ENCODE peak calls at places on chromosomes 12 and 14, in seven cellular contexts. B, I, N, K, L, P and J are unnamed samples.

GRCh38 chr12:124753230-124753595 is 110.5 kb downstream of the SCARB1 start:
- DNase-seq in B (no peak), I (no peak), N (no peak), K (no peak), L (no peak), P (no peak), J (no peak)

GRCh38 chr12:90305379-90305778 is 596.7 kb upstream of the ATP2B1 start:
- DNase-seq in B (no peak), I (no peak), N (no peak), K (no peak), L (no peak), P (no peak), J (no peak)

GRCh38 chr12:3523058-3523457 is 32.1 kb downstream of the PRMT8 start:
- DNase-seq in B (no peak), I (no peak), N (no peak), K (peak; percentile 22), L (no peak), P (no peak), J (no peak)

GRCh38 chr12:104672096-104672445 is 215.3 kb downstream of the CHST11 start:
- DNase-seq in B (no peak), I (no peak), N (no peak), K (no peak), L (no peak), P (no peak), J (no peak)

GRCh38 chr14:38880643-38881567 is 222.1 kb downstream of the SEC23A start:
- DNase-seq in B (no peak), I (peak; percentile 8), N (no peak), K (peak; percentile 36), L (no peak), P (peak; percentile 21), J (no peak)

GRCh38 chr14:61417141-61417540 is 95.8 kb downstream of the PRKCH start:
- DNase-seq in B (no peak), I (no peak), N (no peak), K (no peak), L (no peak), P (no peak), J (no peak)

GRCh38 chr12:47992776-47993175 is 11.5 kb downstream of the COL2A1 start:
- DNase-seq in B (no peak), I (no peak), N (no peak), K (no peak), L (no peak), P (no peak), J (no peak)

GRCh38 chr12:130514149-130514551 is 176.5 kb downstream of the PIWIL1 start:
- DNase-seq in B (no peak), I (no peak), N (no peak), K (no peak), L (no peak), P (no peak), J (no peak)

GRCh38 chr14:39395555-39396254 is 36.5 kb downstream of the FBXO33 start:
- DNase-seq in B (no peak), I (no peak), N (no peak), K (no peak), L (peak; percentile 39), P (peak; percentile 12), J (no peak)

GRCh38 chr12:96201272-96202227 is 7.4 kb downstream of the ELK3 start:
- DNase-seq in B (no peak), I (no peak), N (no peak), K (no peak), L (no peak), P (no peak), J (no peak)

GRCh38 chr12:6469092-6469491 is 1.4 kb downstream of the VAMP1 start:
- DNase-seq in B (no peak), I (no peak), N (no peak), K (no peak), L (no peak), P (no peak), J (no peak)

GRCh38 chr12:77152623-77153193 is 87.3 kb upstream of the E2F7 start:
- DNase-seq in B (no peak), I (peak; percentile 51), N (peak; percentile 45), K (peak; percentile 82), L (peak; percentile 56), P (peak; percentile 73), J (no peak)

GRCh38 chr12:70444903-70445302 is 78.8 kb downstream of the KCNMB4 start:
- DNase-seq in B (no peak), I (peak; percentile 37), N (no peak), K (no peak), L (no peak), P (peak; percentile 49), J (no peak)

GRCh38 chr14:39099748-39100147 is 3.3 kb downstream of the SEC23A start:
- DNase-seq in B (no peak), I (no peak), N (no peak), K (no peak), L (no peak), P (no peak), J (no peak)

GRCh38 chr14:60643443-60644402 is 5.6 kb downstream of the SIX1 start:
- DNase-seq in B (peak; percentile 46), I (no peak), N (no peak), K (peak; percentile 75), L (peak; percentile 24), P (no peak), J (no peak)

GRCh38 chr12:123431951-123432886 is 4.3 kb downstream of the RILPL2 start:
- DNase-seq in B (no peak), I (no peak), N (no peak), K (no peak), L (no peak), P (no peak), J (no peak)

GRCh38 chr14:66496188-66496807 is 10.1 kb downstream of the CCDC196 start:
- DNase-seq in B (no peak), I (no peak), N (no peak), K (peak; percentile 3), L (no peak), P (no peak), J (no peak)

GRCh38 chr14:104891121-104891551 is 26.1 kb downstream of the CEP170B start:
- DNase-seq in B (no peak), I (no peak), N (no peak), K (no peak), L (no peak), P (no peak), J (no peak)

GRCh38 chr12:22410497-22410896 is 76.0 kb upstream of the ST8SIA1 start:
- DNase-seq in B (no peak), I (no peak), N (no peak), K (no peak), L (no peak), P (no peak), J (no peak)

GRCh38 chr14:41825622-41826021 is 218.9 kb downstream of the LRFN5 start:
- DNase-seq in B (no peak), I (no peak), N (no peak), K (no peak), L (no peak), P (no peak), J (no peak)

GRCh38 chr12:754871-755562 is 2.6 kb downstream of the WNK1 start:
- DNase-seq in B (no peak), I (peak; percentile 82), N (peak; percentile 80), K (peak; percentile 79), L (peak; percentile 81), P (peak; percentile 66), J (no peak)

GRCh38 chr12:68499616-68500015 is 111.1 kb upstream of the RAP1B start:
- DNase-seq in B (no peak), I (no peak), N (no peak), K (no peak), L (no peak), P (no peak), J (no peak)

GRCh38 chr14:99749142-99749541 is 44.1 kb upstream of the EML1 start:
- DNase-seq in B (no peak), I (no peak), N (no peak), K (no peak), L (no peak), P (no peak), J (no peak)
- TF ChIP-seq CTCF in B (peak; percentile 22), I (peak; percentile 26), N (peak; percentile 59), K (peak; percentile 20), L (peak; percentile 14), P (peak; percentile 10), J (peak; percentile 47)

GRCh38 chr14:96052541-96053105 is 13.5 kb downstream of the C14orf132 start:
- DNase-seq in B (no peak), I (no peak), N (peak; percentile 47), K (no peak), L (peak; percentile 28), P (no peak), J (no peak)
- TF ChIP-seq CTCF in B (no peak), I (no peak), N (no peak), K (no peak), L (no peak), P (no peak), J (no peak)

GRCh38 chr12:44876554-44877275 is 600 bp upstream of the NELL2 start:
- DNase-seq in B (no peak), I (peak; percentile 12), N (no peak), K (peak; percentile 14), L (no peak), P (peak; percentile 30), J (peak; percentile 60)
- TF ChIP-seq CTCF in B (no peak), I (no peak), N (no peak), K (peak; percentile 11), L (no peak), P (no peak), J (peak; percentile 39)

GRCh38 chr14:93957751-93958566 is 18.4 kb downstream of the ASB2 start:
- DNase-seq in B (no peak), I (no peak), N (no peak), K (no peak), L (no peak), P (no peak), J (no peak)

GRCh38 chr14:93960108-93960475 is 16.3 kb downstream of the ASB2 start:
- DNase-seq in B (no peak), I (no peak), N (no peak), K (no peak), L (peak; percentile 4), P (no peak), J (no peak)

GRCh38 chr14:93960774-93961438 is 15.5 kb downstream of the ASB2 start:
- DNase-seq in B (no peak), I (no peak), N (no peak), K (no peak), L (no peak), P (no peak), J (no peak)

GRCh38 chr14:93958567-93959238 is 17.7 kb downstream of the ASB2 start:
- DNase-seq in B (no peak), I (no peak), N (no peak), K (no peak), L (no peak), P (no peak), J (no peak)

DNA sequence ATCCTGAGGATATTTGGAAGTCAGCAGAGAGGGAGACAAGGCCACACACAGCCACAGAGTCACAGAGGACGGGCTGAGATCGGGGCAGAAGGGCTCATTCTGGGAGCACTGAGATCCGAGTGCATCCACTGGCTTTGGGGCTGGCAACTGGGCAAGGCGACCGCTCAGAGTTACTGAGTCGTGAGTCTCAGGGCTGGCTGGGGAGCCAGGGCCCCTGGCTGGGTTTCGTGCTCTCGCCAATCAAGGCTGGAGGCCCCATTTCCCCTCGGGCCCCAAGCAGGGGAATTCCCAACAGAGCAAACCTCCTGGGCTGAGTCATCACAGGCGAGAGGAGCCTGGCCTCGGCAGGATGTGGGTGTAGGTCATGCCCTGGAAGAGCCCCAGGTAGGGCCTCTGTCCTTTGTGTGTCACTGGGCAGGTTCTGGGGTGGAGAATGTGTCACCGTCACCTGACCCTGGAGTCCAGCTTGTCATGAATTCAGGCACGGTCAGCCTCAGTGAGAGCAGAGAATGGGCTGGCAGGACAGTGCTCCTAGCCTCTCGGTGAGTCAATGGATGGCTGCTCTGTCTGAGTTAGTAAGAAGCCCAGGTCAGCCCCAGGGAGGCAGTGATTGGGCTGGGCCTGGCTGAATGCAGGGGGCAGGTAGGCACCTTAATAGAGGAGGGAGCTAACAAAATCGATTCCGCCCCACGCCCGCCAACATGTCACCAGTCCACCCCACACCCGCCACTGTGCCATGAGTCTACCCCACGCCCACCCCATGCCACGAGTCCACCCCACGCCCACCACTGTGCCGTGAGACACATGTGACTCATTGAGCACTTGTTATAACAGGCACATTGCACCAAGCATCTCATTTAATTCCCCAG is 16.9 kb downstream of the ASB2 start:
- DNase-seq in B (peak; percentile 53), I (peak; percentile 75), N (peak; percentile 89), K (peak; percentile 62), L (peak; percentile 95), P (peak; percentile 85), J (no peak)
- TF ChIP-seq CTCF in B (no peak), I (no peak), N (no peak), K (no peak), L (no peak), P (no peak), J (no peak)